ENCODE peak calls at places on chromosomes 6 and 20, in ten cellular contexts. F, K, B, V, P, Q, J, Z, E and M are unnamed samples.
A peak's percentile ranks its signal among the peaks of the same experiment; 100 is the strongest.

GRCh38 chr6:136647363-136647763 is 97.1 kb upstream of the MAP7 start:
- DNase-seq in F (peak; percentile 94), K (no peak), B (no peak), V (no peak), P (no peak), Q (peak; percentile 54), J (peak; percentile 47), Z (peak; percentile 96), E (peak; percentile 63), M (no peak)

GRCh38 chr6:130945401-130945919 is 117.6 kb downstream of the EPB41L2 start:
- DNase-seq in F (peak; percentile 84), K (no peak), B (no peak), V (no peak), P (no peak), Q (no peak), J (no peak), Z (peak; percentile 85), E (peak; percentile 41), M (no peak)

GRCh38 chr6:44211284-44211683 is 5.4 kb upstream of the MYMX start:
- DNase-seq in F (no peak), K (no peak), B (no peak), V (no peak), P (no peak), Q (no peak), J (no peak), Z (no peak), E (no peak), M (no peak)

GRCh38 chr6:31578461-31579118 is 3.2 kb downstream of the TNF start:
- DNase-seq in F (no peak), K (no peak), B (no peak), V (no peak), P (no peak), Q (peak; percentile 79), J (no peak), Z (no peak), E (peak; percentile 32), M (no peak)

GRCh38 chr20:38604873-38605303 is 3.3 kb downstream of the ARHGAP40 start:
- DNase-seq in F (peak; percentile 18), K (no peak), B (no peak), V (no peak), P (no peak), Q (peak; percentile 37), J (no peak), Z (peak; percentile 60), E (peak; percentile 78), M (no peak)

GRCh38 chr6:13383280-13384163 is 55.2 kb upstream of the TBC1D7 start:
- DNase-seq in F (peak; percentile 76), K (no peak), B (no peak), V (no peak), P (no peak), Q (peak; percentile 63), J (no peak), Z (peak; percentile 48), E (peak; percentile 31), M (no peak)

GRCh38 chr6:3848380-3848779 is 793 bp upstream of the FAM50B start:
- DNase-seq in F (peak; percentile 16), K (no peak), B (no peak), V (no peak), P (no peak), Q (peak; percentile 77), J (no peak), Z (peak; percentile 18), E (peak; percentile 83), M (no peak)

GRCh38 chr6:13303668-13304017 is 24.7 kb downstream of the TBC1D7 start:
- DNase-seq in F (peak; percentile 86), K (peak; percentile 71), B (no peak), V (peak; percentile 18), P (no peak), Q (peak; percentile 37), J (no peak), Z (peak; percentile 72), E (peak; percentile 81), M (no peak)

GRCh38 chr20:63858393-63859165 is 2.7 kb upstream of the ABHD16B start:
- DNase-seq in F (peak; percentile 83), K (no peak), B (no peak), V (no peak), P (no peak), Q (no peak), J (no peak), Z (peak; percentile 45), E (peak; percentile 70), M (peak; percentile 45)

GRCh38 chr6:48057611-48058010 is 53.4 kb downstream of the PTCHD4 start:
- DNase-seq in F (no peak), K (no peak), B (no peak), V (no peak), P (no peak), Q (no peak), J (no peak), Z (no peak), E (no peak), M (no peak)

GRCh38 chr6:147930743-147931142 is 411.9 kb upstream of the SASH1 start:
- DNase-seq in F (no peak), K (no peak), B (no peak), V (no peak), P (no peak), Q (peak; percentile 32), J (no peak), Z (no peak), E (no peak), M (no peak)

GRCh38 chr6:20186981-20187380 is 25.3 kb downstream of the MBOAT1 start:
- DNase-seq in F (no peak), K (no peak), B (no peak), V (no peak), P (no peak), Q (no peak), J (no peak), Z (peak; percentile 64), E (peak; percentile 93), M (no peak)

GRCh38 chr20:13852321-13852720 is 67.5 kb downstream of the NDUFAF5 start:
- DNase-seq in F (no peak), K (no peak), B (no peak), V (no peak), P (no peak), Q (no peak), J (no peak), Z (no peak), E (peak; percentile 26), M (no peak)

GRCh38 chr6:41037107-41037900 is 1.7 kb downstream of the UNC5CL start:
- DNase-seq in F (peak; percentile 41), K (no peak), B (no peak), V (no peak), P (no peak), Q (no peak), J (no peak), Z (peak; percentile 32), E (no peak), M (no peak)

GRCh38 chr20:59043698-59044097 is 1.1 kb upstream of the PRELID3B start:
- DNase-seq in F (no peak), K (no peak), B (no peak), V (no peak), P (no peak), Q (peak; percentile 25), J (no peak), Z (no peak), E (peak; percentile 74), M (no peak)

GRCh38 chr6:90144396-90144795 is 152.2 kb downstream of the BACH2 start:
- DNase-seq in F (no peak), K (no peak), B (no peak), V (no peak), P (no peak), Q (no peak), J (no peak), Z (no peak), E (no peak), M (no peak)

GRCh38 chr6:149723771-149724417 is 6.0 kb upstream of the LATS1 start:
- DNase-seq in F (peak; percentile 84), K (no peak), B (peak; percentile 71), V (peak; percentile 1), P (peak; percentile 62), Q (peak; percentile 79), J (no peak), Z (peak; percentile 72), E (peak; percentile 84), M (peak; percentile 12)

GRCh38 chr6:12001004-12001705 is 11.0 kb upstream of the HIVEP1 start:
- DNase-seq in F (peak; percentile 70), K (no peak), B (no peak), V (no peak), P (no peak), Q (no peak), J (no peak), Z (no peak), E (no peak), M (no peak)

GRCh38 chr20:13148402-13148801 is 72.7 kb upstream of the ISM1 start:
- DNase-seq in F (no peak), K (no peak), B (no peak), V (no peak), P (no peak), Q (no peak), J (no peak), Z (no peak), E (peak; percentile 29), M (no peak)

GRCh38 chr20:51810155-51811039 is 8.1 kb upstream of the SALL4 start:
- DNase-seq in F (no peak), K (no peak), B (peak; percentile 30), V (no peak), P (no peak), Q (no peak), J (no peak), Z (no peak), E (no peak), M (no peak)

GRCh38 chr6:24524801-24525200 is 30.0 kb downstream of the ALDH5A1 start:
- DNase-seq in F (peak; percentile 64), K (no peak), B (peak; percentile 42), V (no peak), P (peak; percentile 28), Q (peak; percentile 51), J (no peak), Z (peak; percentile 47), E (peak; percentile 47), M (peak; percentile 16)

GRCh38 chr20:46375771-46376170 is 30.6 kb downstream of the ELMO2 start:
- DNase-seq in F (peak; percentile 71), K (no peak), B (no peak), V (no peak), P (no peak), Q (peak; percentile 26), J (no peak), Z (peak; percentile 72), E (peak; percentile 64), M (no peak)

GRCh38 chr20:42118409-42119125 is 500.4 kb upstream of the CHD6 start:
- DNase-seq in F (no peak), K (no peak), B (no peak), V (no peak), P (no peak), Q (no peak), J (no peak), Z (no peak), E (no peak), M (no peak)

GRCh38 chr20:47315339-47315662 is 41.2 kb downstream of the ZMYND8 start:
- DNase-seq in F (peak; percentile 39), K (no peak), B (no peak), V (no peak), P (no peak), Q (peak; percentile 28), J (no peak), Z (no peak), E (peak; percentile 43), M (no peak)

GRCh38 chr6:139990865-139991264 is 616.4 kb upstream of the CITED2 start:
- DNase-seq in F (peak; percentile 68), K (no peak), B (no peak), V (no peak), P (no peak), Q (no peak), J (no peak), Z (no peak), E (no peak), M (no peak)

GRCh38 chr6:148340586-148341297 is 1.9 kb upstream of the SASH1 start:
- DNase-seq in F (no peak), K (no peak), B (no peak), V (no peak), P (no peak), Q (no peak), J (no peak), Z (no peak), E (no peak), M (no peak)

GRCh38 chr6:137926207-137926731 is 59.2 kb downstream of the TNFAIP3 start:
- DNase-seq in F (peak; percentile 71), K (no peak), B (no peak), V (no peak), P (no peak), Q (peak; percentile 69), J (no peak), Z (peak; percentile 97), E (peak; percentile 79), M (no peak)

GRCh38 chr20:13771853-13772453 is 12.8 kb downstream of the ESF1 start:
- DNase-seq in F (peak; percentile 48), K (no peak), B (no peak), V (no peak), P (no peak), Q (no peak), J (no peak), Z (peak; percentile 15), E (peak; percentile 32), M (peak; percentile 65)